ENCODE peak calls at places on chromosome 17, in nine cellular contexts. B is activated CD8-positive, alpha-beta T cell treated with anti-CD3 and anti-CD28 coated beads, Interleukin-2, amount 10 ng/mL, durations not matched to agents 7 days and 5 days; Z is GM03348; Q is central memory CD4-positive, alpha-beta T cell; A is transverse colon; X is NCI-H1436 treated with DMSO at 0.1 percent for 48 hours; Y is iPS DF 19.7; I is stimulated activated CD4-positive, alpha-beta T cell treated with anti-CD3 and anti-CD28 coated beads, Interleukin-12 subunit alpha, Interleukin-12 subunit beta, amount 100 ng/mL, for 48 hours; E is RWPE1. F is an unnamed sample.

GRCh38 chr17:76907352-76907751 is 39.1 kb downstream of the MGAT5B start:
- DNase-seq in B (no peak), Z (no peak), Q (no peak), A (no peak), X (no peak), Y (no peak), I (no peak), E (no peak), F (no peak)

GRCh38 chr17:16922386-16923096 is 49.4 kb downstream of the TNFRSF13B start:
- DNase-seq in B (peak; percentile 28), Z (no peak), Q (no peak), A (peak; percentile 2), X (no peak), Y (no peak), I (no peak), E (no peak), F (no peak)

GRCh38 chr17:64028874-64029464 is 8.5 kb upstream of the ICAM2 start:
- DNase-seq in B (peak; percentile 85), Z (peak; percentile 85), Q (peak; percentile 58), A (peak; percentile 72), X (no peak), Y (peak; percentile 25), I (peak; percentile 37), E (peak; percentile 74), F (peak; percentile 37)

GRCh38 chr17:6255331-6255730 is 179.6 kb downstream of the AIPL1 start:
- DNase-seq in B (no peak), Z (no peak), Q (no peak), A (no peak), X (no peak), Y (no peak), I (no peak), E (no peak), F (no peak)

GRCh38 chr17:44906010-44906646 is 6.9 kb upstream of the EFTUD2 start:
- DNase-seq in B (no peak), Z (peak; percentile 89), Q (no peak), A (no peak), X (no peak), Y (no peak), I (no peak), E (peak; percentile 81), F (no peak)

GRCh38 chr17:15501788-15502187 is 34.4 kb upstream of the CDRT4 start:
- DNase-seq in B (no peak), Z (no peak), Q (no peak), A (no peak), X (no peak), Y (no peak), I (no peak), E (no peak), F (no peak)

GRCh38 chr17:7747586-7747985 is 30.0 kb downstream of the DNAH2 start:
- DNase-seq in B (no peak), Z (peak; percentile 65), Q (no peak), A (no peak), X (no peak), Y (no peak), I (no peak), E (no peak), F (no peak)

GRCh38 chr17:4219241-4219640 is 44.5 kb downstream of the ANKFY1 start:
- DNase-seq in B (peak; percentile 1), Z (no peak), Q (no peak), A (no peak), X (no peak), Y (no peak), I (no peak), E (no peak), F (no peak)

GRCh38 chr17:40017422-40018080 is 2.3 kb downstream of the CSF3 start:
- DNase-seq in B (no peak), Z (no peak), Q (no peak), A (no peak), X (no peak), Y (no peak), I (no peak), E (no peak), F (no peak)

GRCh38 chr17:66405836-66406679 is 103.6 kb downstream of the PRKCA start:
- DNase-seq in B (no peak), Z (peak; percentile 53), Q (no peak), A (no peak), X (no peak), Y (no peak), I (no peak), E (no peak), F (no peak)

GRCh38 chr17:50221500-50222480 is 20.4 kb upstream of the COL1A1 start:
- DNase-seq in B (peak; percentile 74), Z (peak; percentile 83), Q (no peak), A (no peak), X (no peak), Y (no peak), I (no peak), E (peak; percentile 84), F (no peak)

GRCh38 chr17:3768786-3769185 is 32.2 kb downstream of the ITGAE start:
- DNase-seq in B (no peak), Z (no peak), Q (no peak), A (no peak), X (no peak), Y (no peak), I (no peak), E (no peak), F (no peak)

GRCh38 chr17:82961366-82962162 is 117.8 kb upstream of the METRNL start:
- DNase-seq in B (no peak), Z (no peak), Q (no peak), A (no peak), X (no peak), Y (no peak), I (no peak), E (no peak), F (no peak)

GRCh38 chr17:57421393-57421717 is 165.0 kb downstream of the MSI2 start:
- DNase-seq in B (no peak), Z (no peak), Q (no peak), A (no peak), X (no peak), Y (no peak), I (no peak), E (no peak), F (no peak)

GRCh38 chr17:34730816-34731215 is 151.4 kb downstream of the TMEM132E start:
- DNase-seq in B (no peak), Z (no peak), Q (no peak), A (no peak), X (no peak), Y (no peak), I (no peak), E (no peak), F (no peak)

GRCh38 chr17:1480747-1481465 is 11.6 kb downstream of the MYO1C start:
- DNase-seq in B (no peak), Z (peak; percentile 35), Q (no peak), A (no peak), X (no peak), Y (no peak), I (no peak), E (no peak), F (no peak)

GRCh38 chr17:66915204-66915611 is 49.3 kb upstream of the CACNG4 start:
- DNase-seq in B (no peak), Z (peak; percentile 46), Q (no peak), A (peak; percentile 62), X (no peak), Y (no peak), I (no peak), E (peak; percentile 83), F (no peak)

GRCh38 chr17:49616546-49617205 is 41.0 kb downstream of the NXPH3 start:
- DNase-seq in B (no peak), Z (peak; percentile 81), Q (no peak), A (peak; percentile 38), X (no peak), Y (no peak), I (no peak), E (no peak), F (peak; percentile 6)

GRCh38 chr17:1643293-1643998 is 2.1 kb downstream of the SCARF1 start:
- DNase-seq in B (peak; percentile 70), Z (peak; percentile 64), Q (peak; percentile 73), A (peak; percentile 88), X (no peak), Y (no peak), I (no peak), E (peak; percentile 70), F (peak; percentile 13)

GRCh38 chr17:32928527-32929287 is 754 bp downstream of the TMEM98 start:
- DNase-seq in B (no peak), Z (no peak), Q (no peak), A (no peak), X (no peak), Y (no peak), I (no peak), E (no peak), F (no peak)

GRCh38 chr17:14815079-14815478 is 450.0 kb downstream of the PMP22 start:
- DNase-seq in B (no peak), Z (no peak), Q (no peak), A (no peak), X (no peak), Y (no peak), I (no peak), E (peak; percentile 40), F (no peak)

GRCh38 chr17:75846701-75847594 is 2.7 kb upstream of the UNC13D start:
- DNase-seq in B (no peak), Z (no peak), Q (no peak), A (no peak), X (no peak), Y (no peak), I (no peak), E (no peak), F (no peak)

GRCh38 chr17:56681561-56682266 is 88.2 kb downstream of the NOG start:
- DNase-seq in B (peak; percentile 44), Z (peak; percentile 72), Q (no peak), A (no peak), X (no peak), Y (no peak), I (no peak), E (peak; percentile 74), F (no peak)

GRCh38 chr17:14784997-14785696 is 480.0 kb downstream of the PMP22 start:
- DNase-seq in B (no peak), Z (no peak), Q (peak; percentile 8), A (no peak), X (no peak), Y (no peak), I (no peak), E (no peak), F (no peak)

GRCh38 chr17:3911271-3912053 is 4.8 kb downstream of the P2RX1 start:
- DNase-seq in B (peak; percentile 88), Z (no peak), Q (peak; percentile 86), A (peak; percentile 72), X (no peak), Y (no peak), I (peak; percentile 76), E (no peak), F (no peak)

GRCh38 chr17:6510321-6511023 is 45.9 kb downstream of the PITPNM3 start:
- DNase-seq in B (no peak), Z (no peak), Q (no peak), A (no peak), X (no peak), Y (no peak), I (no peak), E (no peak), F (no peak)

GRCh38 chr17:73419051-73419450 is 107.2 kb upstream of the CDC42EP4 start:
- DNase-seq in B (no peak), Z (no peak), Q (no peak), A (no peak), X (no peak), Y (no peak), I (no peak), E (no peak), F (no peak)

GRCh38 chr17:10337136-10337535 is 35.7 kb downstream of the MYH13 start:
- DNase-seq in B (no peak), Z (peak; percentile 42), Q (no peak), A (no peak), X (no peak), Y (no peak), I (no peak), E (no peak), F (no peak)